ENCODE peak calls at places on chromosomes 2 and 18, in seven cellular contexts. O is upper lobe of right lung; V is CD8-positive, alpha-beta memory T cell; J is MM.1S; D is fibroblast of lung; M is spleen; X is transverse colon. Q is an unnamed sample. For H3K27me3, the result is how much of the 10 kb centered on the place peaks cover.

GRCh38 chr2:24164416-24164973 is 10.4 kb upstream of the FAM228A start:
- DNase-seq in J (peak), M (no peak), O (peak), V (peak), D (no peak), X (peak), Q (peak)

GRCh38 chr18:61093967-61094366 is 239.3 kb upstream of the CDH20 start:
- DNase-seq in V (no peak), O (no peak), J (no peak), M (no peak), X (no peak), D (no peak), Q (no peak)

GRCh38 chr18:72692086-72692485 is 147.9 kb upstream of the CBLN2 start:
- DNase-seq in X (peak), M (no peak), O (no peak), D (no peak), J (no peak), V (no peak), Q (no peak)

GRCh38 chr18:27839141-27839540 is 337.8 kb downstream of the CDH2 start:
- DNase-seq in D (peak), J (no peak), V (no peak), X (no peak), O (no peak), M (no peak), Q (no peak)

GRCh38 chr2:233263045-233263570 is 11.6 kb downstream of the ATG16L1 start:
- DNase-seq in M (no peak), J (no peak), X (no peak), V (no peak), D (no peak), O (no peak), Q (no peak)

GRCh38 chr18:25029802-25030201 is 322.2 kb downstream of the ZNF521 start:
- DNase-seq in D (no peak), V (no peak), M (no peak), O (no peak), J (no peak), X (no peak), Q (no peak)

GRCh38 chr2:98554116-98554861 is 54.0 kb downstream of the COA5 start:
- DNase-seq in O (no peak), V (no peak), M (peak), X (no peak), J (no peak), D (no peak), Q (no peak)

GRCh38 chr2:28754321-28754720 is 2.7 kb downstream of the PPP1CB start:
- DNase-seq in V (no peak), X (no peak), J (no peak), O (no peak), M (no peak), D (no peak), Q (no peak)

GRCh38 chr2:37827911-37828411 is 97.1 kb upstream of the RMDN2 start:
- DNase-seq in O (no peak), X (no peak), J (no peak), V (no peak), M (no peak), D (peak), Q (no peak)

GRCh38 chr18:50240083-50240563 is 26.2 kb downstream of the CFAP53 start:
- DNase-seq in X (no peak), V (no peak), M (no peak), D (peak), J (no peak), O (no peak), Q (no peak)

DNA sequence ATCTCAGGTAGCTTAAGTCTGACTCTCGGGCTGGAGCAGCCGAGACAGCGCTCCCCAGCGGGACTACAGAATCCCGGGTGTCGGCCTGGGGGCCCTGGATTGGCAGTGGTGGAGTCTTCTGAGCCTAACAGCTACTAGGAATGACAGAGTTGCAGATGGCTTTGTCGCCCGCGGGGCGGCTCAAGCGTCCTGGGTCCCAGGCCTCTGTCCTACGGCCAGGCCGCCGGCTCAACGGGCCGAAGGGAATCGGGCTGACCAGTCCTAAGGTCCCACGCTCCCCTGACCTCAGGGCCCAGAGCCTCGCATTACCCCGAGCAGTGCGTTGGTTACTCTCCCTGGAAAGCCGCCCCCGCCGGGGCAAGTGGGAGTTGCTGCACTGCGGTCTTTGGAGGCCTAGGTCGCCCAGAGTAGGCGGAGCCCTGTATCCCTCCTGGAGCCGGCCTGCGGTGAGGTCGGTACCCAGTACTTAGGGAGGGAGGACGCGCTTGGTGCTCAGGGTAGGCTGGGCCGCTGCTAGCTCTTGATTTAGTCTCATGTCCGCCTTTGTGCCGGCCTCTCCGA is 8.8 kb downstream of the SIX2 start:
- DNase-seq in V (no peak), D (no peak), O (no peak), X (no peak), M (no peak), J (no peak), Q (no peak)
- H3K27me3 ChIP-seq in V (under half), D (half or more), O (half or more), X (half or more), M (half or more), J (under half), Q (under half)

GRCh38 chr2:74006424-74006823 is 21.7 kb downstream of the TET3 start:
- DNase-seq in X (no peak), V (no peak), D (no peak), O (peak), J (no peak), M (peak), Q (no peak)

GRCh38 chr2:74002515-74003391 is 18.0 kb downstream of the TET3 start:
- DNase-seq in J (peak), D (peak), M (peak), X (peak), V (peak), O (peak), Q (peak)

GRCh38 chr2:74003494-74004211 is 18.9 kb downstream of the TET3 start:
- DNase-seq in J (no peak), O (peak), X (no peak), V (no peak), M (peak), D (peak), Q (no peak)

GRCh38 chr2:74005786-74006185 is 21.1 kb downstream of the TET3 start:
- DNase-seq in O (peak), M (peak), X (no peak), V (no peak), J (no peak), D (no peak), Q (no peak)

DNA sequence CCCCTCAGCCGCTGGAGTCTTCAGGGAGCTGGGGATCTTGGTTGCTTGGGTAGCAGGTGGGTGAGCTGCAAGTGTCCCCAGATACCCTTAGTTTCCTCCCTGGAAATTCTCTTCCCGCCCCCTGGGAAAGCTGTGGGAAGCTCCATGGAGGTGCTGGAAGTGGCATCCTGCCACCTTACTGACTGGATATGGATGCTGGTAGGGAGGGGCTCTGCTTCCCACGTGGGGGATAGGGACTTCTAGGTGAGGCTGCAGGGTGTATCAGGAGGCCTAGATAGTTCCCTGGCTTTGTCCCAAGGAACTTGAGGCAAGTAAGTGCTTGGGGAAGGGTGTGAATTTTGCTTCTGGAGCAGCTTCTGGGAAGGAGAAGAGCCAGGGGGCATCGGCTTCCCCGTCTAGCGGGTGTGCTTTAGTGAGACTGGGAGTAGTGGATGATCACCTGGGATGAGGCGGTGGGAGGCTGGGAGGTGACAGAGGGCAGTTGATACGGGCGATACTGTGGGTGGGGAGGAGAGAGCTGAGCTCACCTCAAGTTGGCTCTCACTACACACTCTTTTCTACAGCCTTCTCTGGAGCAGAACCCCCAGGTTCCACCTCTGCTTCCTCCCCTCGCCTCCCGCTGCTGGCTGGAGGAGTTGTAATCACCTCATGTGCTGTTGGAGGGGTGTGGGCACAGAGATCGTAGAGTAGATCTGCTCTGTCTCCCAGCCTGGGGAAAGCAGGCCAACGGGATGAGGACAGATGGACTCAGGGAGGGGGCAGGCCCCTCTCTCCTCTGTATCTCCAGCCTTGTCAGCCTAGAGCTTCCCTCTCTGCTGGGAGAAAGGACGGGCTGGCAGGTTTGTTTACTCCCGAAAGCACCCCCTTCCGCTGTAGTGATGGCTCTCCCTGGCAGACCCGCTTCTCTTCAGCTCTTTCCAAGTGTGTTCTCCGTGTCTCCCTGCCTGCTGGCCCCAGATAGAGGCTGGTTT is 19.8 kb downstream of the TET3 start:
- DNase-seq in D (no peak), J (no peak), M (peak), O (peak), X (no peak), V (no peak), Q (no peak)
- H3K4me3 ChIP-seq in D (no peak), J (no peak), M (no peak), O (no peak), X (no peak), V (no peak), Q (no peak)

GRCh38 chr18:13481820-13482640 is 244.3 kb downstream of the FAM210A start:
- DNase-seq in O (no peak), X (peak), J (no peak), V (no peak), M (no peak), D (no peak), Q (no peak)

GRCh38 chr18:13483316-13484270 is 242.8 kb downstream of the FAM210A start:
- DNase-seq in X (no peak), O (no peak), V (no peak), J (no peak), M (no peak), D (no peak), Q (no peak)

GRCh38 chr18:13482641-13482945 is 243.8 kb downstream of the FAM210A start:
- DNase-seq in J (no peak), X (no peak), V (no peak), D (no peak), M (no peak), O (no peak), Q (no peak)

GRCh38 chr18:13481331-13481730 is 245.0 kb downstream of the FAM210A start:
- DNase-seq in M (no peak), O (no peak), D (no peak), V (no peak), X (no peak), J (no peak), Q (no peak)

DNA sequence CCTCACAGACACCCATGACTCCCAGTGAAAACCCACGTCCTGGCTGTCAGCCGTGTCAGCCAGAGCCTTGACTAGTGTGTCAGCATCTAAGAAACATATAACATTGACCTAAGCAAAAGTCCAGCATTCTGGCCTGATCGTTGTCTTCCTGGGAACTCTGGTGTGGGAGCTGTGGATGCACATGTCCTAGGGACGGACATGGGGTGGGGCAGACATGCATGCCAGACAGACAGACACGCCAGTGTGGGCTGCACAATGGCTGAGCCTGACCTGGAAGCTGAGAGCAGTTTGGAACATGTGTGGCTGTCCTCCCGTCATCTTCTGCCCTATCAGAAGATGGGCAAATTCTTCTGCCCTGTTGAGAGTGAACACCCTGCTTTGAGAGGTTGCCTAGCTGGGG is 245.5 kb downstream of the FAM210A start:
- DNase-seq in D (no peak), X (peak), V (no peak), J (no peak), O (no peak), M (no peak), Q (no peak)
- H3K27ac ChIP-seq in D (no peak), X (no peak), V (no peak), J (no peak), O (no peak), M (no peak), Q (no peak)

GRCh38 chr18:56550121-56550520 is 88.3 kb downstream of the TXNL1 start:
- DNase-seq in O (no peak), J (no peak), D (no peak), M (no peak), X (no peak), V (no peak), Q (no peak)
- H3K27me3 ChIP-seq in O (under half), J (under half), D (under half), M (under half), X (under half), V (under half), Q (under half)

DNA sequence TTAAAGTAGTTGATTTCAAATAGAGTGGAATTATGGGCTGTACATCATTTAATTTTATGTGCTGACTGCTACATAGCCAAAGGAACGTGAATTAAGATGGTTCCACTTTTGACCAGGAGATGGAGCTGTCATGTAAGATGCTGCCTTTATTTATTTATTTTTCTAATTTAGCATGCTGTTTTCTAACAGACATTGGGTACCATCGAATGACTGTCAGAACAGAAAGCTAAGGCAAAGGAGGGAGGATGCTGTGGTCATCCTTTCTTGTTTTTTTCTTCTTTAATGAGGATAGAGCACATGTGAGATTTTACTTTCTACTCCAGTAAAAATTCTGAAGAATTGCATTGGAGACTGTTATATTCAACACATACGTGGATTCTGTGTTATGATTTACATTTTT is at the start of gene SCN2A:
- DNase-seq in D (peak), V (no peak), O (no peak), J (peak), M (no peak), X (no peak), Q (no peak)
- H3K4me3 ChIP-seq in D (no peak), V (no peak), O (no peak), J (no peak), M (no peak), X (no peak), Q (no peak)

GRCh38 chr2:168780671-168781071 is 21.8 kb upstream of the NOSTRIN start:
- DNase-seq in V (no peak), J (no peak), D (peak), X (no peak), O (no peak), M (no peak), Q (no peak)
- H3K27ac ChIP-seq in V (no peak), J (no peak), D (no peak), X (no peak), O (no peak), M (no peak), Q (no peak)

GRCh38 chr2:63044360-63045327 is 6.0 kb upstream of the OTX1 start:
- DNase-seq in O (no peak), M (peak), J (no peak), D (no peak), V (no peak), X (no peak), Q (no peak)

GRCh38 chr2:63048367-63049171 is 2.1 kb upstream of the OTX1 start:
- DNase-seq in J (no peak), V (no peak), D (no peak), X (no peak), M (peak), O (no peak), Q (no peak)

GRCh38 chr2:63047534-63048281 is 2.9 kb upstream of the OTX1 start:
- DNase-seq in O (peak), M (peak), D (no peak), V (no peak), J (no peak), X (peak), Q (no peak)

GRCh38 chr2:63049291-63050185 is 1.1 kb upstream of the OTX1 start:
- DNase-seq in O (no peak), J (no peak), X (no peak), D (no peak), V (no peak), M (no peak), Q (no peak)

GRCh38 chr2:63047193-63047533 is 3.5 kb upstream of the OTX1 start:
- DNase-seq in X (no peak), O (no peak), M (no peak), J (no peak), V (no peak), D (no peak), Q (no peak)
- H3K27me3 ChIP-seq in X (half or more), O (half or more), M (half or more), J (under half), V (under half), D (under half), Q (under half)

DNA sequence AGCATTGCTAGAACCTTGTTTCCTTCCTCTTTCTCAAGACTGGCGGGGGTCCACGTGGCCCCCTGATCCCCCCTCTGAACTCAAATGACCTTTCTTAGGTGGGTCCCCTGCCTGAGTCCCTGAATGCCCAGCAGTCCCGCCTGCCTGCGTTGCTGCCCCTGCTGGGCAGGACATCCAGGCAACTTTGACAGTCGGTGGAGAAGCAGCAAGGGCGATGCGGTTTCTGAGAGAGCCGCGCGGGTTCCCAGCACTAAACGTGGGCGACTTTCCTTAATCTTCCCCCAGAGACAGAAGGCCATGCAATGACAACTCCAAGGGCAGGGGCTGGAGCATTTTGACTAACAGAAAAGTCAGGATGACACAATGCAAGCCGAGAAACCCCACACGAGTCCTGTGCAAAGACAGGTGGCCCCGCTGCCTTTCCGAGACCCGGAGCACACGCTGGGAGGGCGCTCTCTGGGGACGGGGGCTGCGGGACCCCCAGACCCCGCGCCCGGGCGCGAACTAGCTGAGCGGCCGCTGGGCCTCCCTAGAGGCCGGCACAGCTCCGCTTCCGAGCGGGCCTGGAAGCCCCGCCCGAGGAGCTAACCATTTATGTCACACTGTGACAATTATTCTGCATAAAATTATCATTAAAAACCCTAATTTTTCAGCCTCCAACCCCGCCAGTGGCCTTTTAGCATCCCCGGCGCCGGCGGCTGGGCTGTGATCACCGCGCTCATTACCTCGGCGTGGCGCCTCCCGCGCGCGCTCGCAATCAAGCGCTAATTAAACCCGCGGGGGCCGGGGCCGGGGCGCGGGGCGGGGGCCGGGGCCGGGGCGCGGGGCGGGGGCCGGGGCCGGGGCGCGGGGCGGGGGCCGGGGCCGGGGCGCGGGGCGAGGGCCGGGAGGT is 27.4 kb downstream of the ASB18 start:
- DNase-seq in D (no peak), V (no peak), M (no peak), X (no peak), O (no peak), J (no peak), Q (no peak)
- H3K4me3 ChIP-seq in D (no peak), V (no peak), M (no peak), X (no peak), O (no peak), J (no peak), Q (no peak)

GRCh38 chr2:71101656-71102055 is 28.4 kb downstream of the MCEE start:
- DNase-seq in X (no peak), V (no peak), O (no peak), D (peak), J (peak), M (no peak), Q (no peak)
- H3K27ac ChIP-seq in X (no peak), V (no peak), O (no peak), D (no peak), J (peak), M (no peak), Q (no peak)

GRCh38 chr2:39232141-39232540 is 11.6 kb downstream of the CDKL4 start:
- DNase-seq in M (no peak), J (no peak), X (no peak), V (no peak), D (peak), O (no peak), Q (no peak)

GRCh38 chr2:39234754-39235153 is 9.0 kb downstream of the CDKL4 start:
- DNase-seq in D (no peak), M (no peak), O (no peak), X (no peak), V (no peak), J (no peak), Q (no peak)
- H3K27me3 ChIP-seq in D (under half), M (under half), O (under half), X (under half), V (under half), J (under half), Q (under half)